ENCODE peak calls at places on chromosomes 12 and 14, in eight cellular contexts. F is AG04450, C is lung, W is B cell, R is nephron progenitor cell, T is endodermal cell, L is glutamatergic neuron, B is lower lobe of right lung. O is an unnamed sample.

GRCh38 chr12:92028039-92028709 is 117.5 kb downstream of the BTG1 start:
- DNase-seq in L (no peak), W (no peak), B (no peak), T (no peak), F (no peak), R (no peak), C (no peak), O (peak; percentile 87)

GRCh38 chr12:127964717-127965116 is 302.3 kb upstream of the TMEM132C start:
- DNase-seq in B (no peak), F (no peak), W (no peak), T (peak; percentile 61), R (no peak), L (no peak), C (no peak), O (no peak)

GRCh38 chr12:14239935-14240872 is 125.3 kb upstream of the ATF7IP start:
- DNase-seq in R (peak; percentile 33), C (no peak), F (no peak), T (peak; percentile 77), B (peak; percentile 62), L (no peak), W (peak; percentile 68), O (no peak)

GRCh38 chr14:73786632-73786941 is 65.0 kb upstream of the PTGR2 start:
- DNase-seq in R (peak; percentile 56), C (no peak), F (no peak), W (no peak), B (peak; percentile 68), T (peak; percentile 85), L (peak; percentile 41), O (peak; percentile 67)

GRCh38 chr12:88578821-88579518 is 1.3 kb downstream of the KITLG start:
- DNase-seq in C (peak; percentile 53), B (no peak), L (peak; percentile 28), R (peak; percentile 33), F (no peak), W (no peak), T (peak; percentile 85), O (peak; percentile 38)

GRCh38 chr12:119988788-119989618 is at the start of gene BICDL1:
- DNase-seq in B (peak; percentile 95), L (peak; percentile 87), R (peak; percentile 85), T (peak; percentile 99), F (no peak), C (peak; percentile 88), W (peak; percentile 98), O (peak; percentile 85)

GRCh38 chr12:24455811-24456210 is 493.1 kb downstream of the BCAT1 start:
- DNase-seq in W (no peak), F (no peak), C (no peak), T (peak; percentile 73), B (no peak), L (no peak), R (no peak), O (no peak)

GRCh38 chr12:60225216-60226000 is 629.6 kb downstream of the SLC16A7 start:
- DNase-seq in C (no peak), W (no peak), F (no peak), L (no peak), B (no peak), T (no peak), R (no peak), O (no peak)

GRCh38 chr12:13887774-13888388 is 93.5 kb downstream of the GRIN2B start:
- DNase-seq in W (no peak), B (no peak), F (no peak), L (no peak), C (no peak), T (no peak), R (no peak), O (no peak)

GRCh38 chr12:88411689-88412088 is 168.6 kb downstream of the KITLG start:
- DNase-seq in W (no peak), L (no peak), B (no peak), T (no peak), F (no peak), R (no peak), C (no peak), O (no peak)

GRCh38 chr14:32004300-32004699 is 72.8 kb upstream of the ARHGAP5 start:
- DNase-seq in B (no peak), W (no peak), F (no peak), L (no peak), R (no peak), T (no peak), C (no peak), O (peak; percentile 77)

GRCh38 chr14:104928391-104929133 is 3.9 kb downstream of the PLD4 start:
- DNase-seq in L (no peak), F (no peak), T (no peak), C (no peak), R (no peak), W (no peak), B (no peak), O (no peak)

GRCh38 chr14:63248211-63248610 is 44.0 kb downstream of the RHOJ start:
- DNase-seq in L (no peak), C (no peak), R (no peak), T (no peak), B (no peak), W (no peak), F (peak; percentile 10), O (no peak)

GRCh38 chr12:110245278-110245868 is 35.7 kb upstream of the ATP2A2 start:
- DNase-seq in T (peak; percentile 88), L (peak; percentile 35), R (no peak), W (peak; percentile 37), F (no peak), B (peak; percentile 58), C (no peak), O (no peak)

GRCh38 chr12:955923-956322 is 6.4 kb upstream of the RAD52 start:
- DNase-seq in L (no peak), C (no peak), W (no peak), T (no peak), R (no peak), F (no peak), B (no peak), O (no peak)

GRCh38 chr12:57722716-57723629 is 15.6 kb downstream of the AGAP2 start:
- DNase-seq in C (no peak), W (no peak), R (no peak), L (no peak), F (no peak), B (no peak), T (peak; percentile 41), O (no peak)

GRCh38 chr12:6884539-6884938 is 11.4 kb upstream of the SPSB2 start:
- DNase-seq in B (no peak), F (no peak), T (no peak), R (no peak), L (no peak), C (no peak), W (no peak), O (no peak)

DNA sequence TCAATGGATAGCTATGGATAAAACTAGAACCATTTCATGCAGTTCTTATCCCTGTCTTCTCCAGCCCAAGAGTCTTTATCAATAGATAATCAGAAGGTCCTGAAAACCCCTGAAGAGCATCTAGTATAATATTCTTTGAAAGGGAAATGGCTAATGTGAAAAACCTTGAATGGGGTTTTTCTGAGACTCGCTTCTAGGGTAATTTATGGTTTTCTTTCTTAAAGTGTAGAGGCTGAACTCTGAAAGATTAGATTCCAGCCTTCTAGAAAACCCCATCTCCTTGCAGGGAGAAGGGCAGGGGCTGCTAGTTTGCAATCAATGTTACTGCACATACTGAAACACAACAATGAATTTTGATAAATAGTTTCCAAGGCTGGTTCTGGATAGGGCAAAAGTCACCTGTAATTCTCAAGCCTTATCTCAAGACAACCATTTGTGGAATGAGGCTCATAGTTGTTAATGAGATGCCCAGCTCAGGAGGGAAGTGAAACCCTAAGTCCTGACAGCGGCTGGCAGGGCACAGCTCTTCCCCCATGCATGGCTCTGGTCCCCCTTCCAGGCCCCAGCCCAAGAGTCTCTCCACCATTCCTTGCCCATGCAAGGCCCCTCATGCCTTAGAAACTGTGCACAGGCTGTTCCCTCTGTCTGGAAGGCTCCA is 33.7 kb upstream of the PYGL start:
- DNase-seq in R (no peak), F (no peak), B (no peak), T (no peak), W (peak; percentile 62), C (no peak), L (no peak), O (no peak)
- TF ChIP-seq CTCF in R (no peak), F (no peak), B (no peak), T (no peak), W (no peak), C (no peak), L (no peak), O (no peak)

GRCh38 chr12:47410383-47410782 is 295.4 kb downstream of the RPAP3 start:
- DNase-seq in L (no peak), R (no peak), B (no peak), T (no peak), F (no peak), W (no peak), C (no peak), O (no peak)

GRCh38 chr12:47409310-47409709 is 296.5 kb downstream of the RPAP3 start:
- DNase-seq in B (no peak), T (no peak), R (no peak), L (no peak), C (no peak), F (no peak), W (no peak), O (no peak)

GRCh38 chr12:47407730-47408129 is 298.1 kb downstream of the RPAP3 start:
- DNase-seq in C (no peak), T (no peak), F (no peak), B (no peak), W (no peak), R (no peak), L (no peak), O (no peak)

GRCh38 chr12:47410862-47411261 is 295.0 kb downstream of the RPAP3 start:
- DNase-seq in B (no peak), W (no peak), R (no peak), T (no peak), C (no peak), F (no peak), L (no peak), O (no peak)

GRCh38 chr12:47408171-47408871 is 297.5 kb downstream of the RPAP3 start:
- DNase-seq in T (peak; percentile 83), R (no peak), C (peak; percentile 57), B (no peak), F (no peak), L (no peak), W (peak; percentile 64), O (no peak)
- TF ChIP-seq CTCF in T (peak; percentile 79), R (no peak), C (no peak), B (peak; percentile 52), F (peak; percentile 11), L (no peak), W (peak; percentile 83), O (no peak)

GRCh38 chr12:16118586-16118985 is 158.9 kb downstream of the SLC15A5 start:
- DNase-seq in W (no peak), L (no peak), B (no peak), F (no peak), R (no peak), C (no peak), T (peak; percentile 83), O (peak; percentile 28)

GRCh38 chr12:16120027-16120426 is 157.5 kb downstream of the SLC15A5 start:
- DNase-seq in R (no peak), T (no peak), W (no peak), L (no peak), C (no peak), B (no peak), F (no peak), O (peak; percentile 60)

GRCh38 chr12:16119618-16120017 is 157.9 kb downstream of the SLC15A5 start:
- DNase-seq in R (no peak), F (no peak), C (no peak), T (no peak), B (no peak), W (no peak), L (no peak), O (no peak)

GRCh38 chr12:16121953-16122352 is 155.5 kb downstream of the SLC15A5 start:
- DNase-seq in W (no peak), C (no peak), L (no peak), T (peak; percentile 88), B (no peak), R (no peak), F (no peak), O (no peak)
- TF ChIP-seq CTCF in W (no peak), C (no peak), L (no peak), T (peak; percentile 76), B (no peak), R (no peak), F (no peak), O (no peak)

GRCh38 chr12:82688035-82688501 is 1.4 kb downstream of the TMTC2 start:
- DNase-seq in B (no peak), T (no peak), W (peak; percentile 18), L (no peak), R (no peak), F (no peak), C (no peak), O (no peak)
- TF ChIP-seq CTCF in B (no peak), T (peak; percentile 58), W (no peak), L (no peak), R (no peak), F (peak; percentile 11), C (no peak), O (peak; percentile 26)

O was measured in cardiac muscle cell.